ENCODE peak calls at places on chromosomes 3 and 15, in six cellular contexts. Y is mucosa of descending colon, Q is coronary artery, K is AG04450, U is WTC11, D is mesothelial cell of epicardium. F is an unnamed sample.

GRCh38 chr3:140898340-140899180 is 43.1 kb upstream of the SLC25A36 start:
- DNase-seq in Y (no peak), Q (no peak), K (peak), U (no peak), D (no peak), F (no peak)

GRCh38 chr15:63759752-63760151 is 74.0 kb downstream of the HERC1 start:
- DNase-seq in Y (no peak), Q (no peak), K (no peak), U (no peak), D (no peak), F (no peak)

GRCh38 chr3:196813903-196814302 is 53.8 kb upstream of the SENP5 start:
- DNase-seq in Y (no peak), Q (no peak), K (no peak), U (no peak), D (no peak), F (no peak)

GRCh38 chr15:32819406-32819930 is 101.7 kb downstream of the GREM1 start:
- DNase-seq in Y (no peak), Q (no peak), K (no peak), U (no peak), D (no peak), F (no peak)

GRCh38 chr3:52880474-52880873 is 16.9 kb downstream of the STIMATE start:
- DNase-seq in Y (no peak), Q (no peak), K (no peak), U (no peak), D (no peak), F (no peak)

GRCh38 chr3:194446172-194446571 is 40.6 kb downstream of the ATP13A3 start:
- DNase-seq in Y (no peak), Q (no peak), K (no peak), U (no peak), D (no peak), F (no peak)

GRCh38 chr3:171654809-171655208 is 155.5 kb downstream of the PLD1 start:
- DNase-seq in Y (no peak), Q (peak), K (no peak), U (no peak), D (no peak), F (no peak)

GRCh38 chr3:13261908-13262307 is 158.2 kb downstream of the NUP210 start:
- DNase-seq in Y (peak), Q (no peak), K (no peak), U (no peak), D (no peak), F (no peak)

GRCh38 chr15:52257734-52258062 is 37.9 kb downstream of the MYO5C start:
- DNase-seq in Y (no peak), Q (no peak), K (no peak), U (no peak), D (no peak), F (no peak)

GRCh38 chr3:159322322-159322939 is 520.6 kb downstream of the MFSD1 start:
- DNase-seq in Y (no peak), Q (no peak), K (no peak), U (peak), D (no peak), F (no peak)

GRCh38 chr15:51374131-51374530 is 32.7 kb downstream of the GLDN start:
- DNase-seq in Y (no peak), Q (no peak), K (no peak), U (no peak), D (no peak), F (no peak)

GRCh38 chr3:72137865-72138861 is 353.2 kb upstream of the PROK2 start:
- DNase-seq in Y (no peak), Q (no peak), K (no peak), U (no peak), D (no peak), F (no peak)

GRCh38 chr3:187212705-187213104 is 15.4 kb downstream of the RTP1 start:
- DNase-seq in Y (no peak), Q (no peak), K (no peak), U (no peak), D (no peak), F (no peak)

GRCh38 chr3:79125313-79125984 is 642.3 kb downstream of the ROBO1 start:
- DNase-seq in Y (peak), Q (no peak), K (no peak), U (peak), D (no peak), F (no peak)

GRCh38 chr3:19937459-19938362 is 3.7 kb upstream of the EFHB start:
- DNase-seq in Y (no peak), Q (no peak), K (no peak), U (no peak), D (no peak), F (no peak)

GRCh38 chr3:160225181-160226025 is at the start of gene C3orf80:
- DNase-seq in Y (peak), Q (no peak), K (no peak), U (peak), D (peak), F (no peak)

GRCh38 chr3:64341355-64341754 is 116.1 kb upstream of the PRICKLE2 start:
- DNase-seq in Y (no peak), Q (no peak), K (no peak), U (peak), D (no peak), F (no peak)

GRCh38 chr15:88794001-88794400 is 9.2 kb upstream of the ACAN start:
- DNase-seq in Y (no peak), Q (peak), K (no peak), U (no peak), D (no peak), F (no peak)

GRCh38 chr15:67882487-67883227 is 42.8 kb upstream of the RNU6-1 start:
- DNase-seq in Y (no peak), Q (no peak), K (no peak), U (no peak), D (no peak), F (peak)

GRCh38 chr15:72421484-72421883 is 23.4 kb downstream of the TMEM202 start:
- DNase-seq in Y (no peak), Q (no peak), K (no peak), U (no peak), D (no peak), F (no peak)

GRCh38 chr15:43794269-43795037 is 2.3 kb downstream of the SERF2 start:
- DNase-seq in Y (no peak), Q (no peak), K (no peak), U (no peak), D (no peak), F (no peak)

GRCh38 chr15:25171111-25171811 is 216.5 kb downstream of the SNRPN start:
- DNase-seq in Y (no peak), Q (peak), K (no peak), U (peak), D (peak), F (peak)

GRCh38 chr15:67085818-67086649 is 20.6 kb downstream of the SMAD3 start:
- DNase-seq in Y (no peak), Q (no peak), K (peak), U (no peak), D (no peak), F (no peak)

GRCh38 chr15:66287461-66288055 is 5.8 kb upstream of the DIS3L start:
- DNase-seq in Y (no peak), Q (no peak), K (no peak), U (no peak), D (no peak), F (no peak)

GRCh38 chr15:80456517-80457497 is 52.6 kb downstream of the ARNT2 start:
- DNase-seq in Y (no peak), Q (peak), K (peak), U (no peak), D (no peak), F (no peak)

GRCh38 chr3:141877911-141878310 is 1.5 kb downstream of the ATP1B3 start:
- DNase-seq in Y (no peak), Q (no peak), K (no peak), U (no peak), D (no peak), F (no peak)

GRCh38 chr3:5565026-5565425 is 377.5 kb downstream of the EDEM1 start:
- DNase-seq in Y (no peak), Q (no peak), K (no peak), U (no peak), D (no peak), F (no peak)

GRCh38 chr3:149376728-149377407 is 581 bp downstream of the TM4SF1 start:
- DNase-seq in Y (no peak), Q (no peak), K (no peak), U (no peak), D (no peak), F (no peak)

GRCh38 chr3:10941972-10942371 is 50.6 kb upstream of the SLC6A1 start:
- DNase-seq in Y (no peak), Q (no peak), K (no peak), U (peak), D (no peak), F (no peak)

GRCh38 chr15:25178835-25179672 is 224.3 kb downstream of the SNRPN start:
- DNase-seq in Y (peak), Q (no peak), K (no peak), U (peak), D (peak), F (peak)

GRCh38 chr15:81265944-81266775 is 57.8 kb downstream of the STARD5 start:
- DNase-seq in Y (peak), Q (no peak), K (peak), U (peak), D (peak), F (no peak)

GRCh38 chr15:39801641-39802309 is 19.1 kb upstream of the FSIP1 start:
- DNase-seq in Y (no peak), Q (no peak), K (no peak), U (peak), D (no peak), F (no peak)

GRCh38 chr15:66008920-66009572 is 139.8 kb downstream of the RAB11A start:
- DNase-seq in Y (no peak), Q (no peak), K (no peak), U (no peak), D (no peak), F (no peak)

GRCh38 chr3:105958237-105959000 is 89.6 kb upstream of the CBLB start:
- DNase-seq in Y (no peak), Q (no peak), K (no peak), U (no peak), D (no peak), F (no peak)

GRCh38 chr3:119762876-119763275 is 19.0 kb upstream of the NR1I2 start:
- DNase-seq in Y (no peak), Q (no peak), K (no peak), U (no peak), D (no peak), F (no peak)

GRCh38 chr3:125437631-125438435 is 62.7 kb upstream of the ZNF148 start:
- DNase-seq in Y (no peak), Q (no peak), K (no peak), U (peak), D (peak), F (peak)

GRCh38 chr15:34501131-34501530 is 63.5 kb upstream of the GOLGA8A start:
- DNase-seq in Y (no peak), Q (no peak), K (no peak), U (no peak), D (no peak), F (no peak)
- TF ChIP-seq CTCF in Y (no peak), Q (no peak), K (no peak), U (no peak), D (no peak), F (no peak)

DNA sequence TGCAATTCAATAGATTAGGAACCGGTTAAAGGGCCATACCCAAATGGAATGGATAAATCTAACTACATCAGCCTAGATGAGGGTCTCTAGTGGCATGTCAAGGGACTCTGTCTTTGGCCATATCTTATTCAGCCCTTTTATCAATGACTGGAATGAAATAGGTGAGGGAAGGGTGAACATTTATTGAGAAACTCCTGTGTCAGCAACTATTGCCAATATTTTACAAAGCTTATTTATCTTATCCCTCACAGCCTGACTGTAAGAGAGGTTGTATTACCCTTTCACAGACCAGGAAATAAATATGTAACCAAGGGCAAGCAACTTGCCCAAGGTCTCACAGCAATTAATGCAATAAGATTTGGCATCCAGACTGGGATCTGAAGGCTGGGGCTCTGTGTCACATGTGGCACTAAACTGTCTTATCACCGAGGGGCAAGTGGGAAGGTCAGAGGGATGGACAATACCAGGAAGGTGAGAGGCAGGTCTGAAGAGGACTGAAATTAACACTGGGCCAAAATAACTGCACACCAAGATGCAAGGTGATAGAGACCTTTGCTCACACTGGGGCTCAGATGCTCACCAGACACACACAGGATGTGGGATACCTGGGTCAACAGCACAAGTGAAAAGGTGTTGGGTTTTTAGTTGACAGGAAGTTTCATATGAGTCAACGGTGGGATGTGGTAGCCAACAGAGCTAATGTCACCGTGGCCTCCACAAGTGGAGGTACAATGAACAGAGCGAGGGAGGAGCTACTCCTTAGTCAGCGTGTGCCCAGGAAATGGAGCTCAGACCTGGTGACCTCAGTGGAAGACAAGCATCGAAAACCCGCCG is 261.3 kb downstream of the RPLP1 start:
- DNase-seq in Y (no peak), Q (no peak), K (no peak), U (no peak), D (no peak), F (no peak)
- TF ChIP-seq CTCF in Y (no peak), Q (no peak), K (no peak), U (no peak), D (no peak), F (no peak)

GRCh38 chr15:92970656-92971055 is 70.5 kb downstream of the CHD2 start:
- DNase-seq in Y (no peak), Q (no peak), K (no peak), U (no peak), D (no peak), F (no peak)
- TF ChIP-seq CTCF in Y (no peak), Q (no peak), K (no peak), U (no peak), D (no peak), F (no peak)

DNA sequence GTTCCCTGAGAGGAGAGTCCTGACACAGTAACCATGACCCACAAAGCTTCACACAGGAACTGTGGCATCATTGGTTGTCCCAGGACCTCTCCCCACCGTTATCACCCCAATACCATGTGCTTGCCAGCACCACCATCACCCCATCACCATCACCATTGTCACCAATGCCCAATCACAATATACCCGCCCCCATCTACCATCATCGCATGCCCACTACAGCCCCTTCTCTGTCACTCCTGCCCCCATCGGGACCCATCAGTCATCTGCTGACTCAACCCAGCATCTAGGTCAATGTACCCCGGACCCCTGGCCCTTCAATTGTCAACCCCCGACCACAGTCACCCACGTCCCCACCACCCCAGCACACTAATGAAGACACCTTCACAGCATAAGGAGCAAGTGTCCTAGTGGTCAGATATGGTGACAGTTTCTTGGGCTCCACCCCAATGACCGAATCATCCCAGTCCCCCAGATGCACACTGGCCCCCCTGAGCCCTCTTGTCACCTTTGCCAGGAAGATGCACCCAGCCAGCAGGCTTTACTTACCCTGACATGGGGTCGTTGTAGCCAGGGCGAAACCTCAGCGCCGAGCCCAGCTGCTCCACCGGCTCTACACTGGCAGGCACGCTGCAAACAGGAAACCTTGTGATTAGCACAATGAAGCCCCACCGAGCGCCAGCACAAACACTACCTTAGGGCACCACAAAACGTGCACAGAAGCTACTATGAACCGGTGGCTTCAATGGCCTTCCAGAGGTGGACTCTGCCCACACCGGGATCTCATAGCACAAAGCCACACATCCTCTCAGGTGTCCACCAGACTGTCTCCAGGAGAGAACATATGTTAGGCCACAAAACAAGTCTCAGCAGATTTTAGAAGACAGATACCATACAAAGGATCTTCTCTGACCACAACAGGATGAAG is 25.1 kb downstream of the SHISA5 start:
- DNase-seq in Y (peak), Q (no peak), K (no peak), U (no peak), D (no peak), F (no peak)
- TF ChIP-seq CTCF in Y (no peak), Q (no peak), K (no peak), U (no peak), D (no peak), F (no peak)

GRCh38 chr3:190988102-190988501 is 125.6 kb upstream of the GMNC start:
- DNase-seq in Y (no peak), Q (no peak), K (no peak), U (no peak), D (no peak), F (no peak)
- TF ChIP-seq CTCF in Y (no peak), Q (no peak), K (no peak), U (no peak), D (no peak), F (no peak)